ENCODE peak calls at places on chromosomes 5 and 9, in eight cellular contexts. One of them, this sample, is unnamed.

GRCh38 chr5:157213527-157214243 is 33.0 kb downstream of the ITK start:
- DNase-seq in GM12865: no peak
- DNase-seq in endodermal cell: no peak
- DNase-seq in AG04450: no peak
- DNase-seq in psoas muscle: no peak
- DNase-seq in left ventricle myocardium inferior: no peak
- DNase-seq in prostate gland: no peak
- DNase-seq in GM23248: no peak
- DNase-seq in this sample: no peak

GRCh38 chr9:98374385-98375051 is 119.1 kb upstream of the TBC1D2 start:
- DNase-seq in GM12865: no peak
- DNase-seq in endodermal cell: peak
- DNase-seq in AG04450: peak
- DNase-seq in psoas muscle: no peak
- DNase-seq in left ventricle myocardium inferior: no peak
- DNase-seq in prostate gland: no peak
- DNase-seq in GM23248: peak
- DNase-seq in this sample: peak

GRCh38 chr9:20884985-20885593 is 146.4 kb downstream of the HACD4 start:
- DNase-seq in GM12865: peak
- DNase-seq in endodermal cell: peak
- DNase-seq in AG04450: peak
- DNase-seq in psoas muscle: peak
- DNase-seq in left ventricle myocardium inferior: peak
- DNase-seq in prostate gland: peak
- DNase-seq in GM23248: peak
- DNase-seq in this sample: no peak

GRCh38 chr5:158382473-158382872 is 523.5 kb upstream of the CLINT1 start:
- DNase-seq in GM12865: peak
- DNase-seq in endodermal cell: peak
- DNase-seq in AG04450: peak
- DNase-seq in psoas muscle: peak
- DNase-seq in left ventricle myocardium inferior: peak
- DNase-seq in prostate gland: peak
- DNase-seq in GM23248: peak
- DNase-seq in this sample: peak

GRCh38 chr9:89677696-89678393 is 73.0 kb downstream of the GADD45G start:
- DNase-seq in GM12865: no peak
- DNase-seq in endodermal cell: peak
- DNase-seq in AG04450: no peak
- DNase-seq in psoas muscle: no peak
- DNase-seq in left ventricle myocardium inferior: no peak
- DNase-seq in prostate gland: no peak
- DNase-seq in GM23248: no peak
- DNase-seq in this sample: no peak

GRCh38 chr9:116381350-116381749 is 227.8 kb downstream of the PAPPA start:
- DNase-seq in GM12865: no peak
- DNase-seq in endodermal cell: no peak
- DNase-seq in AG04450: no peak
- DNase-seq in psoas muscle: no peak
- DNase-seq in left ventricle myocardium inferior: no peak
- DNase-seq in prostate gland: no peak
- DNase-seq in GM23248: no peak
- DNase-seq in this sample: no peak

GRCh38 chr9:134204991-134205578 is 40.7 kb upstream of the RNU6ATAC start:
- DNase-seq in GM12865: no peak
- DNase-seq in endodermal cell: no peak
- DNase-seq in AG04450: no peak
- DNase-seq in psoas muscle: peak
- DNase-seq in left ventricle myocardium inferior: no peak
- DNase-seq in prostate gland: no peak
- DNase-seq in GM23248: peak
- DNase-seq in this sample: no peak

GRCh38 chr9:14843163-14843562 is 67.1 kb downstream of the FREM1 start:
- DNase-seq in GM12865: no peak
- DNase-seq in endodermal cell: no peak
- DNase-seq in AG04450: no peak
- DNase-seq in psoas muscle: no peak
- DNase-seq in left ventricle myocardium inferior: no peak
- DNase-seq in prostate gland: no peak
- DNase-seq in GM23248: no peak
- DNase-seq in this sample: no peak

GRCh38 chr5:10246761-10247160 is 2.9 kb downstream of the ATPSCKMT start:
- DNase-seq in GM12865: no peak
- DNase-seq in endodermal cell: peak
- DNase-seq in AG04450: no peak
- DNase-seq in psoas muscle: no peak
- DNase-seq in left ventricle myocardium inferior: no peak
- DNase-seq in prostate gland: no peak
- DNase-seq in GM23248: no peak
- DNase-seq in this sample: no peak

GRCh38 chr9:126621056-126621918 is 7.6 kb downstream of the LMX1B start:
- DNase-seq in GM12865: no peak
- DNase-seq in endodermal cell: no peak
- DNase-seq in AG04450: no peak
- DNase-seq in psoas muscle: no peak
- DNase-seq in left ventricle myocardium inferior: no peak
- DNase-seq in prostate gland: no peak
- DNase-seq in GM23248: no peak
- DNase-seq in this sample: no peak

GRCh38 chr9:3794005-3794404 is 268.2 kb upstream of the RFX3 start:
- DNase-seq in GM12865: no peak
- DNase-seq in endodermal cell: no peak
- DNase-seq in AG04450: no peak
- DNase-seq in psoas muscle: no peak
- DNase-seq in left ventricle myocardium inferior: no peak
- DNase-seq in prostate gland: no peak
- DNase-seq in GM23248: no peak
- DNase-seq in this sample: peak

GRCh38 chr9:120294003-120294402 is 286.0 kb downstream of the CDK5RAP2 start:
- DNase-seq in GM12865: no peak
- DNase-seq in endodermal cell: no peak
- DNase-seq in AG04450: no peak
- DNase-seq in psoas muscle: no peak
- DNase-seq in left ventricle myocardium inferior: no peak
- DNase-seq in prostate gland: no peak
- DNase-seq in GM23248: no peak
- DNase-seq in this sample: no peak

GRCh38 chr5:97106183-97106582 is 36.2 kb downstream of the LIX1 start:
- DNase-seq in GM12865: no peak
- DNase-seq in endodermal cell: no peak
- DNase-seq in AG04450: no peak
- DNase-seq in psoas muscle: no peak
- DNase-seq in left ventricle myocardium inferior: no peak
- DNase-seq in prostate gland: no peak
- DNase-seq in GM23248: no peak
- DNase-seq in this sample: no peak

GRCh38 chr5:87069974-87070608 is 197.6 kb upstream of the RASA1 start:
- DNase-seq in GM12865: peak
- DNase-seq in endodermal cell: peak
- DNase-seq in AG04450: peak
- DNase-seq in psoas muscle: no peak
- DNase-seq in left ventricle myocardium inferior: no peak
- DNase-seq in prostate gland: no peak
- DNase-seq in GM23248: peak
- DNase-seq in this sample: peak

DNA sequence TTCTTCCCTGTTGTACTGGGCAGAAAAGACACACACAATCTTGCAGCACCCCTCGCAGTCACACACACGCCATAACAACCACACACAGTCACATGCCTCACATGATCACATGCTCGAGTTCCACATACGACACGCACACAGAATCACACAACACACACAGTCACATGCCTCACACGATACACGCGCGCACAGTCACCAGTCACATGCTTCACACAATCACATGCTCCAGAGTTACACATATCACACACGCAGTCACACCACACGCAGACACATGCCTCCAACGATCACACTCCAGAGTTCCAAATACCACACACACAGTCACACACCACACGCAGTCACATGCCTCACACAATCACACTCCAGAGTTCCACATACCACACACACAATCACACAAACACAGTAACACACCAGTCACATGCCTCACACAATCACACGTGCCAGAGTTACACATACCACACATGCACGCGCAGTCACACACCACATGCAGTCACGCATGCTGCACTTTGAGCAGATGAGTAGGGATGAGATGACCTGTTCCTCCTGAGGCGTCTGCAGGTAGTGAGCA is 49.0 kb upstream of the LRRC14B start:
- DNase-seq in GM12865: no peak
- DNase-seq in endodermal cell: no peak
- DNase-seq in AG04450: no peak
- DNase-seq in psoas muscle: no peak
- DNase-seq in left ventricle myocardium inferior: no peak
- DNase-seq in prostate gland: no peak
- DNase-seq in GM23248: no peak
- DNase-seq in this sample: no peak
- H3K4me3 ChIP-seq in GM12865: no peak
- H3K4me3 ChIP-seq in endodermal cell: no peak
- H3K4me3 ChIP-seq in AG04450: no peak
- H3K4me3 ChIP-seq in psoas muscle: no peak
- H3K4me3 ChIP-seq in left ventricle myocardium inferior: no peak
- H3K4me3 ChIP-seq in prostate gland: no peak
- H3K4me3 ChIP-seq in GM23248: no peak
- H3K4me3 ChIP-seq in this sample: no peak

DNA sequence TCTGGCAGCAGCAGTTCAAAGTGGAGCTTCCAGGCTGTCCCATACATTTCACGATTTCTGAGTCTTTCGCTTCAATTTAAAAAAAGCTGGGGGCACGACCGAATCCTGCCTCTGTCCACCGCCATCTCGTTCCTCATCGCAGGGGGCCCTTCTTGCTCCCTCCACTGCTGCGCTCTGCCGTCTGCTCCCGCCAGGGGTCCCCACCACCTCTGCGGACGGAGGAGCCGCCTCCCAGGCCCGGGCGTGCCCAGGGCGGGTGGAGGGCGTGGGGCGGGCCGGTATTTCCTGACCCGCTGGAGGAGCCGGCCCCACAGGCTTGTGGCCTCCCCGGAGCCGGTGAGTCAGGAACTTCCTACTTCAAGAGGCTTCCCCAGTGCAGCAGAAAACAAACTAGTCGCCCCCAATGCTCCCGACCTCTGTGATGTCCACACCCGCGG is 50.4 kb downstream of the USP20 start:
- DNase-seq in GM12865: peak
- DNase-seq in endodermal cell: peak
- DNase-seq in AG04450: peak
- DNase-seq in psoas muscle: peak
- DNase-seq in left ventricle myocardium inferior: peak
- DNase-seq in prostate gland: peak
- DNase-seq in GM23248: peak
- DNase-seq in this sample: no peak
- H3K4me3 ChIP-seq in GM12865: peak
- H3K4me3 ChIP-seq in endodermal cell: no peak
- H3K4me3 ChIP-seq in AG04450: no peak
- H3K4me3 ChIP-seq in psoas muscle: peak
- H3K4me3 ChIP-seq in left ventricle myocardium inferior: peak
- H3K4me3 ChIP-seq in prostate gland: peak
- H3K4me3 ChIP-seq in GM23248: peak
- H3K4me3 ChIP-seq in this sample: peak

GRCh38 chr9:124860582-124861341 is 995 bp downstream of the RPL35 start:
- DNase-seq in GM12865: no peak
- DNase-seq in endodermal cell: no peak
- DNase-seq in AG04450: no peak
- DNase-seq in psoas muscle: no peak
- DNase-seq in left ventricle myocardium inferior: no peak
- DNase-seq in prostate gland: no peak
- DNase-seq in GM23248: peak
- DNase-seq in this sample: no peak

GRCh38 chr9:124855944-124856773 is 2.9 kb downstream of the WDR38 start:
- DNase-seq in GM12865: peak
- DNase-seq in endodermal cell: peak
- DNase-seq in AG04450: no peak
- DNase-seq in psoas muscle: no peak
- DNase-seq in left ventricle myocardium inferior: no peak
- DNase-seq in prostate gland: no peak
- DNase-seq in GM23248: peak
- DNase-seq in this sample: no peak

GRCh38 chr9:124859803-124860581 is 1.8 kb downstream of the RPL35 start:
- DNase-seq in GM12865: no peak
- DNase-seq in endodermal cell: no peak
- DNase-seq in AG04450: no peak
- DNase-seq in psoas muscle: no peak
- DNase-seq in left ventricle myocardium inferior: no peak
- DNase-seq in prostate gland: no peak
- DNase-seq in GM23248: no peak
- DNase-seq in this sample: no peak

GRCh38 chr9:124857533-124858162 is 4.1 kb downstream of the RPL35 start:
- DNase-seq in GM12865: no peak
- DNase-seq in endodermal cell: no peak
- DNase-seq in AG04450: no peak
- DNase-seq in psoas muscle: no peak
- DNase-seq in left ventricle myocardium inferior: no peak
- DNase-seq in prostate gland: no peak
- DNase-seq in GM23248: no peak
- DNase-seq in this sample: no peak

GRCh38 chr9:124858330-124859046 is 3.3 kb downstream of the RPL35 start:
- DNase-seq in GM12865: no peak
- DNase-seq in endodermal cell: no peak
- DNase-seq in AG04450: no peak
- DNase-seq in psoas muscle: no peak
- DNase-seq in left ventricle myocardium inferior: no peak
- DNase-seq in prostate gland: no peak
- DNase-seq in GM23248: no peak
- DNase-seq in this sample: no peak
- H3K4me3 ChIP-seq in GM12865: no peak
- H3K4me3 ChIP-seq in endodermal cell: no peak
- H3K4me3 ChIP-seq in AG04450: no peak
- H3K4me3 ChIP-seq in psoas muscle: no peak
- H3K4me3 ChIP-seq in left ventricle myocardium inferior: no peak
- H3K4me3 ChIP-seq in prostate gland: no peak
- H3K4me3 ChIP-seq in GM23248: no peak
- H3K4me3 ChIP-seq in this sample: no peak

GRCh38 chr5:95730730-95731570 is at the start of gene RHOBTB3:
- DNase-seq in GM12865: peak
- DNase-seq in endodermal cell: peak
- DNase-seq in AG04450: peak
- DNase-seq in psoas muscle: peak
- DNase-seq in left ventricle myocardium inferior: peak
- DNase-seq in prostate gland: peak
- DNase-seq in GM23248: peak
- DNase-seq in this sample: no peak

GRCh38 chr5:95730011-95730700 is 980 bp upstream of the RHOBTB3 start:
- DNase-seq in GM12865: no peak
- DNase-seq in endodermal cell: no peak
- DNase-seq in AG04450: no peak
- DNase-seq in psoas muscle: no peak
- DNase-seq in left ventricle myocardium inferior: no peak
- DNase-seq in prostate gland: no peak
- DNase-seq in GM23248: peak
- DNase-seq in this sample: no peak

GRCh38 chr5:95727764-95728191 is 3.4 kb upstream of the RHOBTB3 start:
- DNase-seq in GM12865: peak
- DNase-seq in endodermal cell: no peak
- DNase-seq in AG04450: no peak
- DNase-seq in psoas muscle: no peak
- DNase-seq in left ventricle myocardium inferior: no peak
- DNase-seq in prostate gland: no peak
- DNase-seq in GM23248: peak
- DNase-seq in this sample: no peak

GRCh38 chr5:95728494-95729114 is 2.5 kb upstream of the RHOBTB3 start:
- DNase-seq in GM12865: peak
- DNase-seq in endodermal cell: peak
- DNase-seq in AG04450: no peak
- DNase-seq in psoas muscle: no peak
- DNase-seq in left ventricle myocardium inferior: no peak
- DNase-seq in prostate gland: no peak
- DNase-seq in GM23248: peak
- DNase-seq in this sample: no peak

GRCh38 chr5:95729115-95730010 is 1.8 kb upstream of the RHOBTB3 start:
- DNase-seq in GM12865: no peak
- DNase-seq in endodermal cell: no peak
- DNase-seq in AG04450: no peak
- DNase-seq in psoas muscle: no peak
- DNase-seq in left ventricle myocardium inferior: no peak
- DNase-seq in prostate gland: no peak
- DNase-seq in GM23248: peak
- DNase-seq in this sample: no peak
- H3K4me3 ChIP-seq in GM12865: no peak
- H3K4me3 ChIP-seq in endodermal cell: peak
- H3K4me3 ChIP-seq in AG04450: no peak
- H3K4me3 ChIP-seq in psoas muscle: no peak
- H3K4me3 ChIP-seq in left ventricle myocardium inferior: no peak
- H3K4me3 ChIP-seq in prostate gland: no peak
- H3K4me3 ChIP-seq in GM23248: peak
- H3K4me3 ChIP-seq in this sample: no peak

This sample was measured in epithelial cell of proximal tubule.